ENCODE peak calls at places on chromosomes 16 and 17, in eight cellular contexts. E, V, Y, S, Q, K, P and C are unnamed samples.

GRCh38 chr16:16083421-16084156 is 134.2 kb downstream of the ABCC1 start:
- DNase-seq in P (no peak), K (no peak), V (peak; percentile 35), E (peak; percentile 42), S (no peak), Q (no peak), Y (peak; percentile 36), C (peak; percentile 9)

GRCh38 chr17:69269174-69269998 is 40.8 kb upstream of the ABCA10 start:
- DNase-seq in E (peak; percentile 86), K (no peak), P (no peak), S (peak; percentile 60), Y (no peak), V (peak; percentile 85), Q (no peak), C (no peak)

GRCh38 chr16:89924298-89924924 is 1.3 kb downstream of the TUBB3 start:
- DNase-seq in Q (peak; percentile 29), S (no peak), K (no peak), Y (peak; percentile 96), P (no peak), E (peak; percentile 67), V (peak; percentile 44), C (peak; percentile 51)

GRCh38 chr16:85313541-85314208 is 201.4 kb upstream of the CIBAR2 start:
- DNase-seq in Q (no peak), P (no peak), V (no peak), E (no peak), S (no peak), K (no peak), Y (no peak), C (peak; percentile 50)

GRCh38 chr17:13332207-13332606 is 269.5 kb downstream of the HS3ST3A1 start:
- DNase-seq in Q (no peak), K (no peak), S (no peak), V (no peak), Y (no peak), E (no peak), P (no peak), C (no peak)

GRCh38 chr16:84507011-84507982 is 2.8 kb upstream of the MEAK7 start:
- DNase-seq in V (no peak), K (peak; percentile 6), E (no peak), Q (no peak), S (no peak), P (no peak), Y (no peak), C (peak; percentile 59)

GRCh38 chr17:44543213-44543904 is 13.9 kb upstream of the FZD2 start:
- DNase-seq in Y (no peak), P (no peak), S (no peak), E (peak; percentile 95), V (peak; percentile 84), K (no peak), Q (no peak), C (no peak)

GRCh38 chr17:5541610-5542202 is 42.6 kb downstream of the NLRP1 start:
- DNase-seq in Q (no peak), Y (no peak), V (no peak), K (no peak), P (no peak), E (no peak), S (no peak), C (no peak)

GRCh38 chr16:67545665-67546024 is 16.7 kb upstream of the CTCF start:
- DNase-seq in Y (no peak), K (no peak), V (no peak), Q (no peak), P (no peak), S (no peak), E (no peak), C (no peak)

GRCh38 chr17:37079065-37079708 is 130.4 kb downstream of the AATF start:
- DNase-seq in Y (no peak), V (no peak), Q (no peak), P (no peak), S (no peak), E (no peak), K (no peak), C (no peak)

GRCh38 chr17:28946239-28946638 is 5.1 kb downstream of the PHF12 start:
- DNase-seq in Y (no peak), S (no peak), V (peak; percentile 69), P (no peak), Q (no peak), K (no peak), E (peak; percentile 62), C (no peak)

GRCh38 chr17:64336760-64337413 is 53.8 kb downstream of the PECAM1 start:
- DNase-seq in V (no peak), K (no peak), P (no peak), Q (no peak), Y (no peak), E (no peak), S (no peak), C (no peak)

GRCh38 chr17:15456972-15457722 is 10.3 kb downstream of the CDRT4 start:
- DNase-seq in S (no peak), Q (no peak), E (peak; percentile 73), P (no peak), K (no peak), V (peak; percentile 72), Y (no peak), C (no peak)

GRCh38 chr17:80095038-80095843 is 6.1 kb upstream of the GAA start:
- DNase-seq in Y (no peak), V (no peak), E (no peak), K (no peak), P (no peak), Q (no peak), S (no peak), C (no peak)

GRCh38 chr17:66968916-66969315 is 4.4 kb downstream of the CACNG4 start:
- DNase-seq in Y (no peak), Q (no peak), E (no peak), K (no peak), V (no peak), S (no peak), P (no peak), C (no peak)

GRCh38 chr17:18248300-18248731 is 10.2 kb downstream of the FLII start:
- DNase-seq in K (no peak), P (peak; percentile 50), Y (peak; percentile 75), V (peak; percentile 71), S (peak; percentile 35), Q (peak; percentile 72), E (peak; percentile 86), C (peak; percentile 43)

GRCh38 chr17:63492940-63493339 is 16.1 kb downstream of the ACE start:
- DNase-seq in P (no peak), V (no peak), S (no peak), E (peak; percentile 22), Q (no peak), K (no peak), Y (no peak), C (no peak)